ENCODE peak calls at places on chromosomes 1 and 21, in four cellular contexts. D, K, B and J are unnamed samples.
A peak's percentile ranks its signal among the peaks of the same experiment; 100 is the strongest.

GRCh38 chr1:115976900-115977480 is 677 bp downstream of the SLC22A15 start:
- DNase-seq in D (no peak), K (no peak), B (no peak), J (no peak)

GRCh38 chr21:37367758-37368535 is 1.4 kb downstream of the DYRK1A start:
- DNase-seq in D (no peak), K (peak; percentile 72), B (peak; percentile 17), J (peak; percentile 9)

GRCh38 chr1:22224091-22224490 is 81.2 kb upstream of the WNT4 start:
- DNase-seq in D (no peak), K (no peak), B (no peak), J (no peak)

GRCh38 chr1:190658907-190659306 is 181.2 kb upstream of the BRINP3 start:
- DNase-seq in D (no peak), K (no peak), B (no peak), J (no peak)

GRCh38 chr1:167516404-167517388 is 1.6 kb downstream of the CD247 start:
- DNase-seq in D (no peak), K (no peak), B (no peak), J (no peak)

GRCh38 chr21:33246963-33247362 is 17.2 kb downstream of the IFNAR2 start:
- DNase-seq in D (no peak), K (no peak), B (no peak), J (no peak)

GRCh38 chr1:172154571-172154970 is 265.9 kb upstream of the C1orf105 start:
- DNase-seq in D (no peak), K (no peak), B (no peak), J (no peak)

GRCh38 chr21:15592957-15593356 is 136.8 kb upstream of the USP25 start:
- DNase-seq in D (no peak), K (no peak), B (no peak), J (no peak)

GRCh38 chr1:51792864-51793263 is 85.7 kb downstream of the NRDC start:
- DNase-seq in D (no peak), K (no peak), B (no peak), J (no peak)

GRCh38 chr1:152442291-152442690 is 28.2 kb upstream of the CRNN start:
- DNase-seq in D (no peak), K (peak; percentile 19), B (no peak), J (no peak)

GRCh38 chr1:230901711-230902110 is 33.4 kb upstream of the C1orf198 start:
- DNase-seq in D (no peak), K (no peak), B (no peak), J (no peak)

GRCh38 chr1:209207701-209208286 is 375.7 kb upstream of the CAMK1G start:
- DNase-seq in D (no peak), K (peak; percentile 57), B (no peak), J (no peak)

GRCh38 chr1:153515504-153516394 is 20.0 kb downstream of the S100A6 start:
- DNase-seq in D (no peak), K (no peak), B (no peak), J (no peak)

GRCh38 chr21:42561742-42562141 is 48.1 kb downstream of the SLC37A1 start:
- DNase-seq in D (no peak), K (no peak), B (no peak), J (no peak)

GRCh38 chr1:109040627-109041613 is 982 bp downstream of the WDR47 start:
- DNase-seq in D (no peak), K (peak; percentile 10), B (no peak), J (peak; percentile 13)

GRCh38 chr1:95994643-95995042 is 726.9 kb upstream of the PTBP2 start:
- DNase-seq in D (no peak), K (no peak), B (no peak), J (no peak)

GRCh38 chr1:12739613-12740012 is 6.4 kb upstream of the CFAP107 start:
- DNase-seq in D (no peak), K (no peak), B (no peak), J (no peak)

GRCh38 chr1:154733621-154734020 is 125.6 kb upstream of the ADAR start:
- DNase-seq in D (no peak), K (no peak), B (no peak), J (no peak)

GRCh38 chr1:68116643-68117235 is 66.3 kb upstream of the DIRAS3 start:
- DNase-seq in D (no peak), K (peak; percentile 52), B (peak; percentile 8), J (peak; percentile 16)

GRCh38 chr1:54003249-54003646 is 14.7 kb downstream of the LDLRAD1 start:
- DNase-seq in D (no peak), K (no peak), B (no peak), J (no peak)
- H3K9me3 ChIP-seq in D (no peaks in the 10 kb centered on the region), K (no peaks in the 10 kb centered on the region), B (no peaks in the 10 kb centered on the region), J (no peaks in the 10 kb centered on the region)

GRCh38 chr21:46001821-46002681 is 20.5 kb downstream of the COL6A1 start:
- DNase-seq in D (no peak), K (peak; percentile 6), B (no peak), J (peak; percentile 8)

GRCh38 chr21:46000731-46001641 is 19.4 kb downstream of the COL6A1 start:
- DNase-seq in D (peak; percentile 1), K (peak; percentile 4), B (no peak), J (no peak)

GRCh38 chr21:46004168-46004861 is 22.7 kb downstream of the COL6A1 start:
- DNase-seq in D (no peak), K (no peak), B (no peak), J (peak; percentile 8)

GRCh38 chr21:46003575-46004007 is 22.0 kb downstream of the COL6A1 start:
- DNase-seq in D (no peak), K (no peak), B (no peak), J (no peak)

GRCh38 chr21:46002841-46003574 is 21.4 kb downstream of the COL6A1 start:
- DNase-seq in D (no peak), K (no peak), B (no peak), J (no peak)
- H3K9me3 ChIP-seq in D (no peaks in the 10 kb centered on the region), K (no peaks in the 10 kb centered on the region), B (no peaks in the 10 kb centered on the region), J (no peaks in the 10 kb centered on the region)

GRCh38 chr1:2832506-2833453 is 31.3 kb upstream of the TTC34 start:
- DNase-seq in D (no peak), K (no peak), B (no peak), J (no peak)
- H3K9me3 ChIP-seq in D (no peaks in the 10 kb centered on the region), K (no peaks in the 10 kb centered on the region), B (no peaks in the 10 kb centered on the region), J (no peaks in the 10 kb centered on the region)

GRCh38 chr1:4307468-4307845 is 347.0 kb upstream of the AJAP1 start:
- DNase-seq in D (no peak), K (no peak), B (no peak), J (no peak)
- H3K9me3 ChIP-seq in D (no peaks in the 10 kb centered on the region), K (no peaks in the 10 kb centered on the region), B (no peaks in the 10 kb centered on the region), J (no peaks in the 10 kb centered on the region)

GRCh38 chr21:44907225-44907965 is 13.3 kb downstream of the ITGB2 start:
- DNase-seq in D (no peak), K (no peak), B (no peak), J (no peak)
- H3K9me3 ChIP-seq in D (no peaks in the 10 kb centered on the region), K (no peaks in the 10 kb centered on the region), B (no peaks in the 10 kb centered on the region), J (no peaks in the 10 kb centered on the region)

DNA sequence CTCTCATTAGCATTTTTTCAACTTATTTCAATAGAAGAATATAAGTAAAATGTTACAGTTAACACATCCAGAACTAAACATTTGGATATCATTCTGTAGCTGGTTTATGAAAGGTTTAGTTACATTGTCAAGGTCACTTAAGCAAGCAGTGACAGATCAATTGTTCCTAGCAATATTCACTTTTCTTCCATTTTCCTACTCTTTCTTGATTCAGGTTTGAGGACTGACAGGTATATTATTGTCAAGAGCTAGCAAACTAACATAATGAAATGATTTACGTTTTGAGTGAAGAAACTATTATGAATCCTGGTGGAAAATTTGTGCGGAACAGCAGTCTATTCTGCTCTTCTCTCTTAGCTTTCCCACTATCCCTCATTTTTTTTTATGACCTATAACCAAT is 220.4 kb upstream of the ADGRL4 start:
- DNase-seq in D (no peak), K (no peak), B (no peak), J (no peak)
- H3K9me3 ChIP-seq in D (no peaks in the 10 kb centered on the region), K (no peaks in the 10 kb centered on the region), B (no peaks in the 10 kb centered on the region), J (no peaks in the 10 kb centered on the region)

DNA sequence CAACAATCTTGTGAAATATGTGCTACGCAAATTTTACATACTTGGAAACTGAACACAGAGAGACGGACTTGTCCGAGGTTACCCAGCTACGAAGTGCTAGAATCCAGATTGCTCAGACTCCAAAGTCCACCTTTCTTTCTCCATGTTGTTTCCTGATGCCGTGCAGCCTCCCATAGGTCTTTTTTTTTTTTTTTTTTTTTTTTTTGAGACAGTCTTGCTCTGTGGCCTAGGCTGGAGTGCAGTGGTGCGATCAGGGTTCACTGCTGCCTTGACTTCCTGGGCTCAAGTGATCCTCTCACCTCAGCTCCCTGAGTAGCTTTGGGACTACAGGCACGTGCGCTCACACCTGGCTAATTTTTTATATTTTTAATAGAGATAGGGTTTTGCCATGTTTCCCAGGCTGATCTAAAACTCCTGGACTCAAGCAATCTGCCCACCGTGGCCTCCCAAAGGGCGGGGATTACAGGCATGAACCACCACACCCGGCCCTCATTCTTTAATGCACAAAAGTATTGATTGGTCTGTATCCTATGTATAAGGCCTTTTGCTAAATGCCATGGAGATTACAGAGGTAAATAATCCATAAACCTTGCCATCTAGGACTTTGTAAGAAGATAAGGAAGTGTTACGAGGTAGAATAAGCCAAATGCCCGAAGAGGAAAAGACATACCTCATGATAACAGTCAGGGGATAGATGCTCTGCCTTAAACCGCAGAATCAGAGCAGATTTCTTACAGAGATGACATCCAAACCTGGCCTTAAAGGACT is 92.8 kb downstream of the C1orf21 start:
- DNase-seq in D (no peak), K (no peak), B (no peak), J (no peak)
- H3K9me3 ChIP-seq in D (no peaks in the 10 kb centered on the region), K (peaks cover 3% of the 10 kb centered on the region), B (no peaks in the 10 kb centered on the region), J (no peaks in the 10 kb centered on the region)

GRCh38 chr1:4020411-4020810 is 120.3 kb upstream of the C1orf174 start:
- DNase-seq in D (no peak), K (no peak), B (no peak), J (no peak)
- H3K9me3 ChIP-seq in D (no peaks in the 10 kb centered on the region), K (no peaks in the 10 kb centered on the region), B (no peaks in the 10 kb centered on the region), J (no peaks in the 10 kb centered on the region)